ENCODE peak calls at places on chromosome 9, in seven cellular contexts. One of them, this sample, is unnamed.

GRCh38 chr9:121350993-121351561 is 19.0 kb downstream of the STOM start:
- DNase-seq in A549: no peak
- DNase-seq in AG09309: peak; percentile 84
- DNase-seq in nephron progenitor cell: no peak
- DNase-seq in right lobe of liver: peak; percentile 45
- DNase-seq in epithelial cell of esophagus: peak; percentile 83
- DNase-seq in lower leg skin: no peak
- DNase-seq in this sample: no peak

GRCh38 chr9:614421-614820 is 227.1 kb upstream of the DMRT1 start:
- DNase-seq in A549: no peak
- DNase-seq in nephron progenitor cell: no peak
- DNase-seq in right lobe of liver: peak; percentile 28
- DNase-seq in AG09309: no peak
- DNase-seq in epithelial cell of esophagus: no peak
- DNase-seq in lower leg skin: no peak
- DNase-seq in this sample: no peak

GRCh38 chr9:135811796-135812195 is 95.5 kb downstream of the CAMSAP1 start:
- DNase-seq in AG09309: no peak
- DNase-seq in right lobe of liver: no peak
- DNase-seq in A549: no peak
- DNase-seq in epithelial cell of esophagus: no peak
- DNase-seq in nephron progenitor cell: no peak
- DNase-seq in lower leg skin: peak; percentile 39
- DNase-seq in this sample: no peak

GRCh38 chr9:129459550-129460322 is 161.2 kb downstream of the C9orf50 start:
- DNase-seq in A549: no peak
- DNase-seq in epithelial cell of esophagus: no peak
- DNase-seq in AG09309: no peak
- DNase-seq in nephron progenitor cell: no peak
- DNase-seq in right lobe of liver: no peak
- DNase-seq in lower leg skin: no peak
- DNase-seq in this sample: peak; percentile 92

GRCh38 chr9:114184071-114184470 is 28.7 kb downstream of the COL27A1 start:
- DNase-seq in right lobe of liver: no peak
- DNase-seq in AG09309: no peak
- DNase-seq in A549: no peak
- DNase-seq in epithelial cell of esophagus: no peak
- DNase-seq in lower leg skin: no peak
- DNase-seq in nephron progenitor cell: no peak
- DNase-seq in this sample: no peak

GRCh38 chr9:120351106-120351505 is 228.9 kb downstream of the CDK5RAP2 start:
- DNase-seq in nephron progenitor cell: no peak
- DNase-seq in right lobe of liver: no peak
- DNase-seq in AG09309: no peak
- DNase-seq in epithelial cell of esophagus: no peak
- DNase-seq in A549: no peak
- DNase-seq in lower leg skin: no peak
- DNase-seq in this sample: no peak

GRCh38 chr9:76564300-76564699 is 105.3 kb downstream of the GCNT1 start:
- DNase-seq in epithelial cell of esophagus: no peak
- DNase-seq in lower leg skin: no peak
- DNase-seq in nephron progenitor cell: no peak
- DNase-seq in A549: no peak
- DNase-seq in right lobe of liver: no peak
- DNase-seq in AG09309: no peak
- DNase-seq in this sample: no peak

GRCh38 chr9:105842023-105842644 is 147.8 kb downstream of the TMEM38B start:
- DNase-seq in A549: peak; percentile 34
- DNase-seq in AG09309: peak; percentile 1
- DNase-seq in right lobe of liver: no peak
- DNase-seq in lower leg skin: no peak
- DNase-seq in nephron progenitor cell: peak; percentile 51
- DNase-seq in epithelial cell of esophagus: peak; percentile 47
- DNase-seq in this sample: no peak

GRCh38 chr9:36258170-36258988 is at the start of gene GNE:
- DNase-seq in AG09309: peak; percentile 82
- DNase-seq in right lobe of liver: peak; percentile 99
- DNase-seq in nephron progenitor cell: peak; percentile 99
- DNase-seq in lower leg skin: peak; percentile 100
- DNase-seq in epithelial cell of esophagus: peak; percentile 93
- DNase-seq in A549: peak; percentile 83
- DNase-seq in this sample: peak; percentile 63

GRCh38 chr9:84871983-84872382 is 202.5 kb downstream of the NTRK2 start:
- DNase-seq in right lobe of liver: no peak
- DNase-seq in epithelial cell of esophagus: peak; percentile 60
- DNase-seq in AG09309: no peak
- DNase-seq in nephron progenitor cell: no peak
- DNase-seq in A549: no peak
- DNase-seq in lower leg skin: no peak
- DNase-seq in this sample: no peak

GRCh38 chr9:108184941-108185340 is 670.8 kb downstream of the ACTL7B start:
- DNase-seq in nephron progenitor cell: no peak
- DNase-seq in epithelial cell of esophagus: peak; percentile 94
- DNase-seq in AG09309: peak; percentile 10
- DNase-seq in right lobe of liver: no peak
- DNase-seq in lower leg skin: no peak
- DNase-seq in A549: no peak
- DNase-seq in this sample: no peak

GRCh38 chr9:130331573-130331972 is 66.0 kb downstream of the HMCN2 start:
- DNase-seq in nephron progenitor cell: no peak
- DNase-seq in right lobe of liver: no peak
- DNase-seq in lower leg skin: no peak
- DNase-seq in AG09309: peak; percentile 3
- DNase-seq in A549: no peak
- DNase-seq in epithelial cell of esophagus: peak; percentile 17
- DNase-seq in this sample: no peak

GRCh38 chr9:101445353-101446029 is 9.9 kb upstream of the ALDOB start:
- DNase-seq in nephron progenitor cell: no peak
- DNase-seq in right lobe of liver: no peak
- DNase-seq in AG09309: no peak
- DNase-seq in A549: no peak
- DNase-seq in lower leg skin: no peak
- DNase-seq in epithelial cell of esophagus: no peak
- DNase-seq in this sample: no peak

GRCh38 chr9:94870793-94871558 is 144.5 kb downstream of the AOPEP start:
- DNase-seq in right lobe of liver: no peak
- DNase-seq in A549: no peak
- DNase-seq in AG09309: peak; percentile 76
- DNase-seq in nephron progenitor cell: no peak
- DNase-seq in epithelial cell of esophagus: peak; percentile 77
- DNase-seq in lower leg skin: no peak
- DNase-seq in this sample: no peak

GRCh38 chr9:134376386-134377142 is 50.3 kb downstream of the RXRA start:
- DNase-seq in nephron progenitor cell: no peak
- DNase-seq in A549: no peak
- DNase-seq in right lobe of liver: peak; percentile 88
- DNase-seq in epithelial cell of esophagus: no peak
- DNase-seq in lower leg skin: no peak
- DNase-seq in AG09309: no peak
- DNase-seq in this sample: no peak

GRCh38 chr9:132942541-132943182 is 1.8 kb downstream of the TSC1 start:
- DNase-seq in nephron progenitor cell: no peak
- DNase-seq in right lobe of liver: no peak
- DNase-seq in A549: no peak
- DNase-seq in AG09309: no peak
- DNase-seq in epithelial cell of esophagus: peak; percentile 18
- DNase-seq in lower leg skin: no peak
- DNase-seq in this sample: no peak

GRCh38 chr9:115158666-115159481 is 40.9 kb upstream of the TNC start:
- DNase-seq in nephron progenitor cell: no peak
- DNase-seq in lower leg skin: no peak
- DNase-seq in A549: no peak
- DNase-seq in AG09309: peak; percentile 95
- DNase-seq in right lobe of liver: no peak
- DNase-seq in epithelial cell of esophagus: peak; percentile 62
- DNase-seq in this sample: no peak

GRCh38 chr9:111961011-111961410 is 64.4 kb downstream of the UGCG start:
- DNase-seq in AG09309: no peak
- DNase-seq in lower leg skin: no peak
- DNase-seq in right lobe of liver: peak; percentile 68
- DNase-seq in A549: no peak
- DNase-seq in nephron progenitor cell: no peak
- DNase-seq in epithelial cell of esophagus: peak; percentile 48
- DNase-seq in this sample: no peak

GRCh38 chr9:22457448-22457847 is 10.8 kb downstream of the DMRTA1 start:
- DNase-seq in lower leg skin: no peak
- DNase-seq in right lobe of liver: no peak
- DNase-seq in A549: no peak
- DNase-seq in epithelial cell of esophagus: peak; percentile 5
- DNase-seq in AG09309: no peak
- DNase-seq in nephron progenitor cell: no peak
- DNase-seq in this sample: no peak
- TF ChIP-seq CTCF in lower leg skin: no peak
- TF ChIP-seq CTCF in right lobe of liver: no peak
- TF ChIP-seq CTCF in A549: no peak
- TF ChIP-seq CTCF in epithelial cell of esophagus: peak; percentile 40
- TF ChIP-seq CTCF in AG09309: no peak
- TF ChIP-seq CTCF in nephron progenitor cell: no peak
- TF ChIP-seq CTCF in this sample: no peak

GRCh38 chr9:89685698-89686097 is 80.9 kb downstream of the GADD45G start:
- DNase-seq in epithelial cell of esophagus: no peak
- DNase-seq in AG09309: no peak
- DNase-seq in A549: no peak
- DNase-seq in right lobe of liver: no peak
- DNase-seq in nephron progenitor cell: no peak
- DNase-seq in lower leg skin: no peak
- DNase-seq in this sample: no peak

GRCh38 chr9:89684218-89684617 is 79.4 kb downstream of the GADD45G start:
- DNase-seq in A549: no peak
- DNase-seq in epithelial cell of esophagus: no peak
- DNase-seq in lower leg skin: no peak
- DNase-seq in nephron progenitor cell: no peak
- DNase-seq in AG09309: no peak
- DNase-seq in right lobe of liver: no peak
- DNase-seq in this sample: no peak

GRCh38 chr9:89686134-89686533 is 81.3 kb downstream of the GADD45G start:
- DNase-seq in A549: no peak
- DNase-seq in nephron progenitor cell: no peak
- DNase-seq in epithelial cell of esophagus: peak; percentile 97
- DNase-seq in right lobe of liver: no peak
- DNase-seq in lower leg skin: no peak
- DNase-seq in AG09309: no peak
- DNase-seq in this sample: no peak

GRCh38 chr9:89683626-89684025 is 78.8 kb downstream of the GADD45G start:
- DNase-seq in nephron progenitor cell: no peak
- DNase-seq in lower leg skin: no peak
- DNase-seq in epithelial cell of esophagus: no peak
- DNase-seq in right lobe of liver: no peak
- DNase-seq in A549: no peak
- DNase-seq in AG09309: no peak
- DNase-seq in this sample: no peak

GRCh38 chr9:89684912-89685636 is 80.3 kb downstream of the GADD45G start:
- DNase-seq in nephron progenitor cell: no peak
- DNase-seq in A549: no peak
- DNase-seq in AG09309: no peak
- DNase-seq in epithelial cell of esophagus: no peak
- DNase-seq in right lobe of liver: no peak
- DNase-seq in lower leg skin: no peak
- DNase-seq in this sample: no peak
- TF ChIP-seq CTCF in nephron progenitor cell: no peak
- TF ChIP-seq CTCF in A549: no peak
- TF ChIP-seq CTCF in AG09309: no peak
- TF ChIP-seq CTCF in epithelial cell of esophagus: no peak
- TF ChIP-seq CTCF in right lobe of liver: no peak
- TF ChIP-seq CTCF in lower leg skin: no peak
- TF ChIP-seq CTCF in this sample: no peak

GRCh38 chr9:131419716-131420115 is 25.8 kb downstream of the PRRC2B start:
- DNase-seq in right lobe of liver: no peak
- DNase-seq in nephron progenitor cell: no peak
- DNase-seq in epithelial cell of esophagus: no peak
- DNase-seq in A549: no peak
- DNase-seq in lower leg skin: no peak
- DNase-seq in AG09309: no peak
- DNase-seq in this sample: no peak

GRCh38 chr9:131421691-131422090 is 27.8 kb downstream of the PRRC2B start:
- DNase-seq in AG09309: no peak
- DNase-seq in right lobe of liver: no peak
- DNase-seq in nephron progenitor cell: no peak
- DNase-seq in lower leg skin: no peak
- DNase-seq in epithelial cell of esophagus: no peak
- DNase-seq in A549: no peak
- DNase-seq in this sample: no peak

GRCh38 chr9:131422241-131422792 is 28.4 kb downstream of the PRRC2B start:
- DNase-seq in right lobe of liver: peak; percentile 76
- DNase-seq in A549: no peak
- DNase-seq in lower leg skin: no peak
- DNase-seq in epithelial cell of esophagus: peak; percentile 69
- DNase-seq in nephron progenitor cell: no peak
- DNase-seq in AG09309: no peak
- DNase-seq in this sample: no peak

GRCh38 chr9:131419029-131419614 is 25.2 kb downstream of the PRRC2B start:
- DNase-seq in lower leg skin: no peak
- DNase-seq in A549: no peak
- DNase-seq in nephron progenitor cell: no peak
- DNase-seq in epithelial cell of esophagus: no peak
- DNase-seq in right lobe of liver: no peak
- DNase-seq in AG09309: no peak
- DNase-seq in this sample: no peak

DNA sequence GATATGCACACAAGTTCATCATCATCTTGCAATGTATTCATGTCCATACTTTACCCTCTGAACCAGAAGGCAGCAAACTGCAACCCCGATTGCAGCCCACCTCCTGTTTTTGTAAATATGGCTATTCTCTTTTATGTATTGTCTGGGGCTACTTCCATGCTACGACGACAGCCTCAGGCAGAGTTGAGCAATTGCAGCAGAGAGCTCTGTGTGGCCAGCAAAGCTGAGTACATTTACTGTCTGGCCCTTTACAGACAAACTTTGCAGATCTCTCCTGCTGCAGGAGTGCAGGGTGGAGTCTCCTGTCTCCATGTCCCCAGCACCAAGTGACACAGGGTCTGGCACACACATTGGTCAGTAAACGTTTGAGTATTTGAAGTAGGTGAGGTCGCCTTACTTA is 27.0 kb downstream of the PRRC2B start:
- DNase-seq in A549: no peak
- DNase-seq in right lobe of liver: peak; percentile 34
- DNase-seq in lower leg skin: no peak
- DNase-seq in epithelial cell of esophagus: peak; percentile 79
- DNase-seq in AG09309: no peak
- DNase-seq in nephron progenitor cell: no peak
- DNase-seq in this sample: no peak
- TF ChIP-seq CTCF in A549: no peak
- TF ChIP-seq CTCF in right lobe of liver: no peak
- TF ChIP-seq CTCF in lower leg skin: no peak
- TF ChIP-seq CTCF in epithelial cell of esophagus: no peak
- TF ChIP-seq CTCF in AG09309: peak; percentile 26
- TF ChIP-seq CTCF in nephron progenitor cell: no peak
- TF ChIP-seq CTCF in this sample: no peak

DNA sequence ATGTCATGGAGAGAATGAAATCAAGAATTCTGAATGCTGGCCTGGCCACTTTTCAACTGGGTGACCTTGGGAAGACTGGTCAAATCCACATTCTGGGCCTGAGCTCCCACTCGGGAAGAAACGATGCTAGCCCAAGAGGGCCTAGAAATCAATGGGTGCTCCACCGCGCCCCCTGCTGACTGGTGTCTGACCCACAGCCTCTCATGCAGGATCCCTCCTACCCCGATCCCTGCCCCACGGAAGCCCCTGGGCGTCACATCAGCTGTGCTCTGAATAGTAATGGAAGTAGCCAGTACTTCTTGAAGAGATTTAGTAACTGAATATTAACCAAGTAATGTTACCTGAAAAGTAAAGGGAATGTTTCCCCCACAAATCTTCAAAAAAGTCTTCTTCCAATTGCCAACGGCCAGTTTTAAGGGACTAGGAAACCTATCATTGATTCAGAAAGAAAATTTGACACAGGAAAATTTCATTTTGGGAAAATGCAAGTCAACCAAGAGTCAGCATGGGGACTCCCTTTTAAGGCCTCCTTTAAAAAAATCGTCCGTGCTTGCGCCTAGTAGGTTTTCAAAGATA is 43.9 kb downstream of the CRB2 start:
- DNase-seq in epithelial cell of esophagus: no peak
- DNase-seq in A549: peak; percentile 65
- DNase-seq in AG09309: no peak
- DNase-seq in lower leg skin: no peak
- DNase-seq in nephron progenitor cell: peak; percentile 54
- DNase-seq in right lobe of liver: no peak
- DNase-seq in this sample: no peak
- TF ChIP-seq CTCF in epithelial cell of esophagus: peak; percentile 37
- TF ChIP-seq CTCF in A549: peak; percentile 38
- TF ChIP-seq CTCF in AG09309: peak; percentile 61
- TF ChIP-seq CTCF in lower leg skin: no peak
- TF ChIP-seq CTCF in nephron progenitor cell: peak; percentile 48
- TF ChIP-seq CTCF in right lobe of liver: no peak
- TF ChIP-seq CTCF in this sample: peak; percentile 27

This sample was measured in D721Med.